ENCODE peak calls at places on chromosomes 3 and 15, in seven cellular contexts. E is right cardiac atrium, A is IMR-90, S is mucosa of gallbladder, Y is SIG-M5, X is T-helper 1 cell, I is amygdala. C is an unnamed sample.

GRCh38 chr3:125683067-125683844 is 88.0 kb upstream of the OSBPL11 start:
- DNase-seq in E (peak), A (no peak), S (no peak), Y (no peak), X (no peak), I (peak), C (peak)

GRCh38 chr3:66923991-66924390 is 74.1 kb upstream of the KBTBD8 start:
- DNase-seq in E (no peak), A (no peak), S (no peak), Y (no peak), X (no peak), I (no peak), C (no peak)

GRCh38 chr15:22878103-22878502 is 39.6 kb downstream of the NIPA2 start:
- DNase-seq in E (no peak), A (no peak), S (no peak), Y (no peak), X (no peak), I (no peak), C (no peak)

GRCh38 chr15:34039506-34040123 is 611 bp upstream of the AVEN start:
- DNase-seq in E (no peak), A (peak), S (no peak), Y (no peak), X (peak), I (no peak), C (no peak)

GRCh38 chr15:100788080-100788730 is 91.4 kb upstream of the ALDH1A3 start:
- DNase-seq in E (no peak), A (no peak), S (no peak), Y (no peak), X (no peak), I (no peak), C (no peak)

GRCh38 chr3:85960793-85961192 is 1002.0 kb downstream of the CADM2 start:
- DNase-seq in E (no peak), A (no peak), S (no peak), Y (no peak), X (no peak), I (no peak), C (no peak)

GRCh38 chr3:120524171-120524923 is 71.8 kb upstream of the NDUFB4 start:
- DNase-seq in E (no peak), A (peak), S (no peak), Y (no peak), X (peak), I (no peak), C (no peak)

GRCh38 chr3:44048196-44048924 is 193.3 kb upstream of the TOPAZ1 start:
- DNase-seq in E (no peak), A (no peak), S (no peak), Y (no peak), X (no peak), I (no peak), C (no peak)

GRCh38 chr3:14124223-14124614 is 451 bp downstream of the CHCHD4 start:
- DNase-seq in E (peak), A (no peak), S (peak), Y (peak), X (peak), I (peak), C (peak)